ENCODE peak calls at places on chromosomes 5 and 9, in ten cellular contexts. One of them, this sample, is unnamed.

GRCh38 chr9:131020862-131021261 is 11.9 kb downstream of the LAMC3 start:
- DNase-seq in NCI-H1092: no peak
- DNase-seq in activated naive CD8-positive, alpha-beta T cell treated with anti-CD3 and anti-CD28 coated beads, Interleukin-2, amount 50 U/mL, for 24 hours: no peak
- DNase-seq in heart right ventricle: no peak
- DNase-seq in AG04449: no peak
- DNase-seq in amygdala: no peak
- DNase-seq in NCI-H345: no peak
- DNase-seq in CD4-positive, alpha-beta memory T cell: no peak
- DNase-seq in NCI-H510A treated with DMSO at 0.1 percent for 48 hours: no peak
- DNase-seq in NCI-H748 treated with DMSO at 0.1 percent for 48 hours: no peak
- DNase-seq in this sample: no peak

GRCh38 chr5:141992349-141992963 is 20.4 kb downstream of the GNPDA1 start:
- DNase-seq in amygdala: no peak
- DNase-seq in activated naive CD8-positive, alpha-beta T cell treated with anti-CD3 and anti-CD28 coated beads, Interleukin-2, amount 50 U/mL, for 24 hours: peak
- DNase-seq in NCI-H748 treated with DMSO at 0.1 percent for 48 hours: peak
- DNase-seq in NCI-H1092: peak
- DNase-seq in NCI-H510A treated with DMSO at 0.1 percent for 48 hours: peak
- DNase-seq in AG04449: no peak
- DNase-seq in CD4-positive, alpha-beta memory T cell: peak
- DNase-seq in heart right ventricle: peak
- DNase-seq in NCI-H345: peak
- DNase-seq in this sample: peak

GRCh38 chr9:77679088-77679487 is 31.0 kb upstream of the GNA14 start:
- DNase-seq in NCI-H1092: no peak
- DNase-seq in heart right ventricle: no peak
- DNase-seq in activated naive CD8-positive, alpha-beta T cell treated with anti-CD3 and anti-CD28 coated beads, Interleukin-2, amount 50 U/mL, for 24 hours: no peak
- DNase-seq in NCI-H510A treated with DMSO at 0.1 percent for 48 hours: no peak
- DNase-seq in NCI-H345: no peak
- DNase-seq in amygdala: no peak
- DNase-seq in NCI-H748 treated with DMSO at 0.1 percent for 48 hours: no peak
- DNase-seq in CD4-positive, alpha-beta memory T cell: no peak
- DNase-seq in AG04449: no peak
- DNase-seq in this sample: no peak

GRCh38 chr9:119907056-119907455 is 537.8 kb upstream of the BRINP1 start:
- DNase-seq in NCI-H748 treated with DMSO at 0.1 percent for 48 hours: no peak
- DNase-seq in NCI-H1092: no peak
- DNase-seq in NCI-H345: no peak
- DNase-seq in activated naive CD8-positive, alpha-beta T cell treated with anti-CD3 and anti-CD28 coated beads, Interleukin-2, amount 50 U/mL, for 24 hours: no peak
- DNase-seq in AG04449: no peak
- DNase-seq in amygdala: no peak
- DNase-seq in NCI-H510A treated with DMSO at 0.1 percent for 48 hours: no peak
- DNase-seq in heart right ventricle: no peak
- DNase-seq in CD4-positive, alpha-beta memory T cell: no peak
- DNase-seq in this sample: no peak

GRCh38 chr5:145237843-145238242 is 597.3 kb downstream of the PRELID2 start:
- DNase-seq in NCI-H345: peak
- DNase-seq in activated naive CD8-positive, alpha-beta T cell treated with anti-CD3 and anti-CD28 coated beads, Interleukin-2, amount 50 U/mL, for 24 hours: no peak
- DNase-seq in heart right ventricle: no peak
- DNase-seq in NCI-H748 treated with DMSO at 0.1 percent for 48 hours: peak
- DNase-seq in NCI-H1092: peak
- DNase-seq in CD4-positive, alpha-beta memory T cell: no peak
- DNase-seq in amygdala: no peak
- DNase-seq in NCI-H510A treated with DMSO at 0.1 percent for 48 hours: peak
- DNase-seq in AG04449: no peak
- DNase-seq in this sample: peak

GRCh38 chr5:59097116-59097515 is 514.2 kb downstream of the RAB3C start:
- DNase-seq in NCI-H510A treated with DMSO at 0.1 percent for 48 hours: no peak
- DNase-seq in NCI-H748 treated with DMSO at 0.1 percent for 48 hours: no peak
- DNase-seq in activated naive CD8-positive, alpha-beta T cell treated with anti-CD3 and anti-CD28 coated beads, Interleukin-2, amount 50 U/mL, for 24 hours: no peak
- DNase-seq in NCI-H1092: no peak
- DNase-seq in amygdala: no peak
- DNase-seq in NCI-H345: no peak
- DNase-seq in heart right ventricle: no peak
- DNase-seq in CD4-positive, alpha-beta memory T cell: no peak
- DNase-seq in AG04449: no peak
- DNase-seq in this sample: no peak

GRCh38 chr5:1292846-1293415 is 1.9 kb downstream of the TERT start:
- DNase-seq in activated naive CD8-positive, alpha-beta T cell treated with anti-CD3 and anti-CD28 coated beads, Interleukin-2, amount 50 U/mL, for 24 hours: no peak
- DNase-seq in NCI-H748 treated with DMSO at 0.1 percent for 48 hours: no peak
- DNase-seq in amygdala: no peak
- DNase-seq in heart right ventricle: no peak
- DNase-seq in NCI-H510A treated with DMSO at 0.1 percent for 48 hours: no peak
- DNase-seq in AG04449: no peak
- DNase-seq in NCI-H345: no peak
- DNase-seq in CD4-positive, alpha-beta memory T cell: no peak
- DNase-seq in NCI-H1092: no peak
- DNase-seq in this sample: no peak

GRCh38 chr5:171092194-171092593 is 216.9 kb upstream of the TLX3 start:
- DNase-seq in CD4-positive, alpha-beta memory T cell: no peak
- DNase-seq in amygdala: no peak
- DNase-seq in NCI-H748 treated with DMSO at 0.1 percent for 48 hours: no peak
- DNase-seq in NCI-H510A treated with DMSO at 0.1 percent for 48 hours: no peak
- DNase-seq in AG04449: no peak
- DNase-seq in heart right ventricle: no peak
- DNase-seq in NCI-H1092: no peak
- DNase-seq in activated naive CD8-positive, alpha-beta T cell treated with anti-CD3 and anti-CD28 coated beads, Interleukin-2, amount 50 U/mL, for 24 hours: no peak
- DNase-seq in NCI-H345: no peak
- DNase-seq in this sample: no peak

GRCh38 chr9:78893758-78894157 is 596.8 kb downstream of the PSAT1 start:
- DNase-seq in activated naive CD8-positive, alpha-beta T cell treated with anti-CD3 and anti-CD28 coated beads, Interleukin-2, amount 50 U/mL, for 24 hours: no peak
- DNase-seq in AG04449: no peak
- DNase-seq in NCI-H345: no peak
- DNase-seq in heart right ventricle: no peak
- DNase-seq in NCI-H1092: no peak
- DNase-seq in amygdala: no peak
- DNase-seq in CD4-positive, alpha-beta memory T cell: no peak
- DNase-seq in NCI-H748 treated with DMSO at 0.1 percent for 48 hours: no peak
- DNase-seq in NCI-H510A treated with DMSO at 0.1 percent for 48 hours: no peak
- DNase-seq in this sample: no peak

GRCh38 chr9:109232449-109232848 is 65.4 kb upstream of the FRRS1L start:
- DNase-seq in amygdala: no peak
- DNase-seq in NCI-H1092: no peak
- DNase-seq in heart right ventricle: no peak
- DNase-seq in CD4-positive, alpha-beta memory T cell: no peak
- DNase-seq in NCI-H345: no peak
- DNase-seq in AG04449: peak
- DNase-seq in activated naive CD8-positive, alpha-beta T cell treated with anti-CD3 and anti-CD28 coated beads, Interleukin-2, amount 50 U/mL, for 24 hours: no peak
- DNase-seq in NCI-H510A treated with DMSO at 0.1 percent for 48 hours: no peak
- DNase-seq in NCI-H748 treated with DMSO at 0.1 percent for 48 hours: no peak
- DNase-seq in this sample: no peak

GRCh38 chr9:99828417-99829176 is 6.9 kb downstream of the NR4A3 start:
- DNase-seq in NCI-H1092: no peak
- DNase-seq in AG04449: no peak
- DNase-seq in amygdala: no peak
- DNase-seq in NCI-H345: no peak
- DNase-seq in heart right ventricle: no peak
- DNase-seq in NCI-H510A treated with DMSO at 0.1 percent for 48 hours: no peak
- DNase-seq in activated naive CD8-positive, alpha-beta T cell treated with anti-CD3 and anti-CD28 coated beads, Interleukin-2, amount 50 U/mL, for 24 hours: no peak
- DNase-seq in NCI-H748 treated with DMSO at 0.1 percent for 48 hours: no peak
- DNase-seq in CD4-positive, alpha-beta memory T cell: no peak
- DNase-seq in this sample: peak

GRCh38 chr9:788777-789176 is 52.7 kb upstream of the DMRT1 start:
- DNase-seq in amygdala: no peak
- DNase-seq in NCI-H1092: no peak
- DNase-seq in AG04449: no peak
- DNase-seq in CD4-positive, alpha-beta memory T cell: no peak
- DNase-seq in heart right ventricle: no peak
- DNase-seq in NCI-H510A treated with DMSO at 0.1 percent for 48 hours: no peak
- DNase-seq in NCI-H748 treated with DMSO at 0.1 percent for 48 hours: no peak
- DNase-seq in activated naive CD8-positive, alpha-beta T cell treated with anti-CD3 and anti-CD28 coated beads, Interleukin-2, amount 50 U/mL, for 24 hours: no peak
- DNase-seq in NCI-H345: no peak
- DNase-seq in this sample: no peak

GRCh38 chr9:136409557-136410455 is 608 bp downstream of the ENTR1 start:
- DNase-seq in NCI-H510A treated with DMSO at 0.1 percent for 48 hours: peak
- DNase-seq in heart right ventricle: no peak
- DNase-seq in amygdala: peak
- DNase-seq in NCI-H1092: peak
- DNase-seq in AG04449: no peak
- DNase-seq in NCI-H748 treated with DMSO at 0.1 percent for 48 hours: no peak
- DNase-seq in activated naive CD8-positive, alpha-beta T cell treated with anti-CD3 and anti-CD28 coated beads, Interleukin-2, amount 50 U/mL, for 24 hours: peak
- DNase-seq in CD4-positive, alpha-beta memory T cell: no peak
- DNase-seq in NCI-H345: peak
- DNase-seq in this sample: peak

GRCh38 chr9:132411091-132411508 is 1.1 kb downstream of the CFAP77 start:
- DNase-seq in amygdala: no peak
- DNase-seq in NCI-H345: peak
- DNase-seq in activated naive CD8-positive, alpha-beta T cell treated with anti-CD3 and anti-CD28 coated beads, Interleukin-2, amount 50 U/mL, for 24 hours: peak
- DNase-seq in NCI-H1092: peak
- DNase-seq in NCI-H748 treated with DMSO at 0.1 percent for 48 hours: peak
- DNase-seq in CD4-positive, alpha-beta memory T cell: peak
- DNase-seq in AG04449: no peak
- DNase-seq in heart right ventricle: peak
- DNase-seq in NCI-H510A treated with DMSO at 0.1 percent for 48 hours: peak
- DNase-seq in this sample: peak

GRCh38 chr9:38337706-38338264 is 54.7 kb upstream of the ALDH1B1 start:
- DNase-seq in NCI-H1092: no peak
- DNase-seq in heart right ventricle: no peak
- DNase-seq in NCI-H510A treated with DMSO at 0.1 percent for 48 hours: no peak
- DNase-seq in amygdala: no peak
- DNase-seq in CD4-positive, alpha-beta memory T cell: no peak
- DNase-seq in NCI-H345: no peak
- DNase-seq in NCI-H748 treated with DMSO at 0.1 percent for 48 hours: no peak
- DNase-seq in AG04449: no peak
- DNase-seq in activated naive CD8-positive, alpha-beta T cell treated with anti-CD3 and anti-CD28 coated beads, Interleukin-2, amount 50 U/mL, for 24 hours: no peak
- DNase-seq in this sample: no peak

GRCh38 chr5:60148356-60148755 is 254.8 kb upstream of the PDE4D start:
- DNase-seq in NCI-H748 treated with DMSO at 0.1 percent for 48 hours: no peak
- DNase-seq in activated naive CD8-positive, alpha-beta T cell treated with anti-CD3 and anti-CD28 coated beads, Interleukin-2, amount 50 U/mL, for 24 hours: no peak
- DNase-seq in NCI-H1092: no peak
- DNase-seq in NCI-H510A treated with DMSO at 0.1 percent for 48 hours: no peak
- DNase-seq in AG04449: no peak
- DNase-seq in heart right ventricle: no peak
- DNase-seq in NCI-H345: no peak
- DNase-seq in amygdala: no peak
- DNase-seq in CD4-positive, alpha-beta memory T cell: no peak
- DNase-seq in this sample: no peak

GRCh38 chr9:124453586-124454191 is 3.4 kb downstream of the ADGRD2 start:
- DNase-seq in activated naive CD8-positive, alpha-beta T cell treated with anti-CD3 and anti-CD28 coated beads, Interleukin-2, amount 50 U/mL, for 24 hours: no peak
- DNase-seq in NCI-H748 treated with DMSO at 0.1 percent for 48 hours: no peak
- DNase-seq in amygdala: no peak
- DNase-seq in CD4-positive, alpha-beta memory T cell: no peak
- DNase-seq in NCI-H510A treated with DMSO at 0.1 percent for 48 hours: no peak
- DNase-seq in NCI-H1092: no peak
- DNase-seq in AG04449: no peak
- DNase-seq in NCI-H345: no peak
- DNase-seq in heart right ventricle: no peak
- DNase-seq in this sample: no peak

GRCh38 chr5:36875789-36876388 is 680 bp upstream of the NIPBL start:
- DNase-seq in NCI-H748 treated with DMSO at 0.1 percent for 48 hours: peak
- DNase-seq in CD4-positive, alpha-beta memory T cell: peak
- DNase-seq in activated naive CD8-positive, alpha-beta T cell treated with anti-CD3 and anti-CD28 coated beads, Interleukin-2, amount 50 U/mL, for 24 hours: peak
- DNase-seq in heart right ventricle: peak
- DNase-seq in NCI-H1092: peak
- DNase-seq in NCI-H510A treated with DMSO at 0.1 percent for 48 hours: peak
- DNase-seq in amygdala: peak
- DNase-seq in NCI-H345: peak
- DNase-seq in AG04449: no peak
- DNase-seq in this sample: peak

GRCh38 chr5:144203750-144204596 is 33.3 kb downstream of the KCTD16 start:
- DNase-seq in NCI-H1092: peak
- DNase-seq in NCI-H748 treated with DMSO at 0.1 percent for 48 hours: peak
- DNase-seq in amygdala: no peak
- DNase-seq in activated naive CD8-positive, alpha-beta T cell treated with anti-CD3 and anti-CD28 coated beads, Interleukin-2, amount 50 U/mL, for 24 hours: peak
- DNase-seq in NCI-H510A treated with DMSO at 0.1 percent for 48 hours: peak
- DNase-seq in heart right ventricle: peak
- DNase-seq in AG04449: no peak
- DNase-seq in NCI-H345: peak
- DNase-seq in CD4-positive, alpha-beta memory T cell: peak
- DNase-seq in this sample: peak

GRCh38 chr5:32865475-32865874 is 154.4 kb downstream of the NPR3 start:
- DNase-seq in NCI-H345: no peak
- DNase-seq in heart right ventricle: no peak
- DNase-seq in NCI-H748 treated with DMSO at 0.1 percent for 48 hours: no peak
- DNase-seq in activated naive CD8-positive, alpha-beta T cell treated with anti-CD3 and anti-CD28 coated beads, Interleukin-2, amount 50 U/mL, for 24 hours: no peak
- DNase-seq in CD4-positive, alpha-beta memory T cell: no peak
- DNase-seq in NCI-H510A treated with DMSO at 0.1 percent for 48 hours: no peak
- DNase-seq in amygdala: no peak
- DNase-seq in AG04449: no peak
- DNase-seq in NCI-H1092: no peak
- DNase-seq in this sample: no peak

GRCh38 chr9:138121438-138122050 is 244.0 kb downstream of the CACNA1B start:
- DNase-seq in heart right ventricle: no peak
- DNase-seq in activated naive CD8-positive, alpha-beta T cell treated with anti-CD3 and anti-CD28 coated beads, Interleukin-2, amount 50 U/mL, for 24 hours: no peak
- DNase-seq in NCI-H345: no peak
- DNase-seq in CD4-positive, alpha-beta memory T cell: no peak
- DNase-seq in amygdala: no peak
- DNase-seq in NCI-H1092: no peak
- DNase-seq in NCI-H748 treated with DMSO at 0.1 percent for 48 hours: no peak
- DNase-seq in AG04449: no peak
- DNase-seq in NCI-H510A treated with DMSO at 0.1 percent for 48 hours: no peak
- DNase-seq in this sample: no peak

GRCh38 chr5:113329981-113330380 is 104.8 kb downstream of the TSSK1B start:
- DNase-seq in NCI-H345: no peak
- DNase-seq in CD4-positive, alpha-beta memory T cell: no peak
- DNase-seq in NCI-H748 treated with DMSO at 0.1 percent for 48 hours: no peak
- DNase-seq in NCI-H510A treated with DMSO at 0.1 percent for 48 hours: no peak
- DNase-seq in activated naive CD8-positive, alpha-beta T cell treated with anti-CD3 and anti-CD28 coated beads, Interleukin-2, amount 50 U/mL, for 24 hours: no peak
- DNase-seq in NCI-H1092: no peak
- DNase-seq in amygdala: no peak
- DNase-seq in heart right ventricle: no peak
- DNase-seq in AG04449: no peak
- DNase-seq in this sample: no peak

GRCh38 chr5:180673371-180674252 is 24.2 kb upstream of the FLT4 start:
- DNase-seq in NCI-H748 treated with DMSO at 0.1 percent for 48 hours: no peak
- DNase-seq in CD4-positive, alpha-beta memory T cell: no peak
- DNase-seq in AG04449: no peak
- DNase-seq in NCI-H510A treated with DMSO at 0.1 percent for 48 hours: no peak
- DNase-seq in heart right ventricle: no peak
- DNase-seq in NCI-H1092: no peak
- DNase-seq in NCI-H345: no peak
- DNase-seq in amygdala: peak
- DNase-seq in activated naive CD8-positive, alpha-beta T cell treated with anti-CD3 and anti-CD28 coated beads, Interleukin-2, amount 50 U/mL, for 24 hours: no peak
- DNase-seq in this sample: peak

GRCh38 chr5:80072103-80073073 is 37.2 kb downstream of the THBS4 start:
- DNase-seq in NCI-H510A treated with DMSO at 0.1 percent for 48 hours: no peak
- DNase-seq in CD4-positive, alpha-beta memory T cell: no peak
- DNase-seq in NCI-H345: no peak
- DNase-seq in NCI-H748 treated with DMSO at 0.1 percent for 48 hours: no peak
- DNase-seq in AG04449: no peak
- DNase-seq in NCI-H1092: no peak
- DNase-seq in activated naive CD8-positive, alpha-beta T cell treated with anti-CD3 and anti-CD28 coated beads, Interleukin-2, amount 50 U/mL, for 24 hours: no peak
- DNase-seq in amygdala: no peak
- DNase-seq in heart right ventricle: no peak
- DNase-seq in this sample: no peak

This sample was measured in endothelial cell.